ENCODE peak calls at places on chromosomes 6 and 20, in eight cellular contexts. M is foreskin fibroblast, U is Calu3, A is BJ, V is spleen, Q is B cell, H is epithelial cell of esophagus, P is GM12865. Y is an unnamed sample.

GRCh38 chr6:72245565-72245964 is 359.2 kb downstream of the RIMS1 start:
- DNase-seq in M (no peak), U (no peak), A (peak; percentile 12), V (no peak), Q (no peak), H (peak; percentile 1), P (no peak), Y (no peak)

GRCh38 chr20:43941476-43942212 is 27.0 kb downstream of the TOX2 start:
- DNase-seq in M (no peak), U (no peak), A (no peak), V (no peak), Q (no peak), H (peak; percentile 66), P (peak; percentile 47), Y (peak; percentile 53)

GRCh38 chr6:39251406-39251805 is 22.1 kb upstream of the KCNK5 start:
- DNase-seq in M (no peak), U (no peak), A (no peak), V (peak; percentile 15), Q (no peak), H (peak; percentile 21), P (no peak), Y (no peak)

GRCh38 chr6:146871613-146872465 is 273.1 kb downstream of the ADGB start:
- DNase-seq in M (no peak), U (peak; percentile 21), A (peak; percentile 70), V (no peak), Q (no peak), H (no peak), P (no peak), Y (no peak)

GRCh38 chr20:34895465-34895864 is 19.1 kb downstream of the ACSS2 start:
- DNase-seq in M (no peak), U (no peak), A (no peak), V (no peak), Q (no peak), H (no peak), P (no peak), Y (no peak)

GRCh38 chr6:37007340-37008043 is 2.0 kb downstream of the FGD2 start:
- DNase-seq in M (no peak), U (no peak), A (no peak), V (no peak), Q (peak; percentile 72), H (no peak), P (peak; percentile 78), Y (peak; percentile 26)

GRCh38 chr6:108565091-108565766 is 4.5 kb downstream of the FOXO3 start:
- DNase-seq in M (no peak), U (no peak), A (no peak), V (no peak), Q (peak; percentile 74), H (peak; percentile 52), P (peak; percentile 89), Y (peak; percentile 63)

GRCh38 chr20:24871429-24872213 is 77.4 kb upstream of the CST7 start:
- DNase-seq in M (no peak), U (no peak), A (no peak), V (no peak), Q (no peak), H (no peak), P (no peak), Y (no peak)

DNA sequence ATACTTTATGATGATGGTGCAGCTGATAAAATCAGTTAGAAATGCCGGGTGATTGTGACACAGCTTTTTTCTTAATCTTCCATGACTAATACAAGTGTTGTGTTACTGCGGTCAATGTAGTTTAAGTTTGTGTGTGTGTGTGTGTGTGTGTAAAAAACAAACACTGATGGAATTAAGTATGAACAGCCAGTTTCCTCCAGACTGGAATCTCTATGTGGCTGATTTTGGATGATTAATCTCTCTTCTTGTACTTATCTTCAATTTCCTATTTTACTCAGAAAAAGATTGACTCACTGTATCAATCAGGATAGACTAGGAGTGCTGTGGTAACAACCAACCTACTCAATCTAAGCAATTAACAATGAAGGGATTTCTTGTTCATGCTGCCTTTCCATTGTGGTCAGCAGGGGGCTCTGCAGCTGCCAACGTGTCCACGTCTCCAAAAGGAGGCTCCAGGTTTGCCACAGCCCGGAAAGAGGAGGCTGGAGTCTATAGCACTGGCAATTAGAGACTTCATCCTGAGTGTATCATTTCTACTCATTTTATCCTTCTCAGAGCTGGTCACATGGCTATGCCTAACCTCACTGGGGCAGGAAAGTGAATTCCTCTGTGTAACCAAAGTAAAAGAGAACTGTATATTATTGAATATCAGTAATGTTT is 107.7 kb downstream of the CD109 start:
- DNase-seq in M (peak; percentile 89), U (peak; percentile 67), A (peak; percentile 95), V (no peak), Q (no peak), H (peak; percentile 84), P (peak; percentile 11), Y (no peak)
- TF ChIP-seq CTCF in M (peak; percentile 67), U (peak; percentile 56), A (peak; percentile 67), V (no peak), Q (no peak), H (peak; percentile 53), P (peak; percentile 24), Y (peak; percentile 34)

GRCh38 chr20:33160681-33161080 is 7.3 kb upstream of the BPIFA2 start:
- DNase-seq in M (no peak), U (no peak), A (no peak), V (no peak), Q (no peak), H (no peak), P (no peak), Y (no peak)

GRCh38 chr20:33162313-33162712 is 5.6 kb upstream of the BPIFA2 start:
- DNase-seq in M (no peak), U (no peak), A (no peak), V (no peak), Q (no peak), H (no peak), P (no peak), Y (no peak)

GRCh38 chr20:33159713-33160112 is 8.2 kb upstream of the BPIFA2 start:
- DNase-seq in M (no peak), U (no peak), A (no peak), V (no peak), Q (no peak), H (no peak), P (no peak), Y (no peak)

GRCh38 chr20:33162753-33163152 is 5.2 kb upstream of the BPIFA2 start:
- DNase-seq in M (no peak), U (no peak), A (no peak), V (no peak), Q (no peak), H (no peak), P (peak; percentile 17), Y (no peak)

GRCh38 chr20:33158637-33159385 is 9.1 kb upstream of the BPIFA2 start:
- DNase-seq in M (no peak), U (no peak), A (no peak), V (no peak), Q (no peak), H (no peak), P (no peak), Y (no peak)
- TF ChIP-seq CTCF in M (no peak), U (no peak), A (no peak), V (no peak), Q (no peak), H (no peak), P (no peak), Y (no peak)

DNA sequence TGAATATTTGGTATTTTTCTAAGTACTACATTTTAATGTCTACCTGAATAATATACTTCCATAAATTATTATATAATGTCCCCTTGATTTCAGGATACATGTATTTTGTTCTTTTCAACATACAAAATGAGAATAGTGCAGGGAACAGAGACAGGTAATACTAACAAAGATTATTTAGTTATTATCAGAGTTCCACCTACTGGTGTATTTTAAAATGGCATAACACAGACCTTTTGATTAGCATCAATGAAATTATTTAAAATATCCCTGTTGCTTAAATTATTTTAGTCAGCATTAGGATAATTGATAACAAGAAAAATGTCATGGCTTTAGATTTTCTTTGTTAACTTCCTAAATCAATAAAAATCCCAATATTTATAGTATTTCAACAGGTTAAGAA is 184.0 kb downstream of the PRDM13 start:
- DNase-seq in M (no peak), U (no peak), A (no peak), V (no peak), Q (no peak), H (no peak), P (no peak), Y (no peak)
- TF ChIP-seq CTCF in M (no peak), U (peak; percentile 26), A (no peak), V (no peak), Q (peak; percentile 21), H (no peak), P (peak; percentile 2), Y (no peak)

GRCh38 chr6:120493483-120493882 is 840.8 kb downstream of the TBC1D32 start:
- DNase-seq in M (no peak), U (no peak), A (no peak), V (no peak), Q (no peak), H (no peak), P (no peak), Y (no peak)

DNA sequence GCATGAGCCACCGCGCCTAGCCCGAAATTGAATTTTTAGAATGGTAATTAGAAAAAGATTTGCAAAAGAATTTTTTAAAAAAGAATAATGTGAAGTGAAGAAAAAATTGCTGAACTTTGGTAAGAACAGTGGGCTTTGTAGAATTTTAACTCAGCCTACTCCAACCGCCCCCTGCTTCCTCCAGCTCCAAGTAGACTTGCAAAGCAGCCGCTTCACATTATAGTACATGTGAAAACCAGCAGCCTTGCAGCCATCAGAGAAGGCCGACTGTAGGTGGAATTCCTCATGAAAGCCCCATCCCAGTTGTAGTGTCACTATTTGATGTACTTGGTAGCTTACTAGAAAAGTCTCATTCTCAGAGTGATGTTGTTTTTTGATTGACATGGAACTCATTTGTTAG is 835.6 kb downstream of the TBC1D32 start:
- DNase-seq in M (no peak), U (no peak), A (no peak), V (no peak), Q (no peak), H (no peak), P (no peak), Y (no peak)
- TF ChIP-seq CTCF in M (no peak), U (no peak), A (no peak), V (no peak), Q (no peak), H (no peak), P (no peak), Y (no peak)

DNA sequence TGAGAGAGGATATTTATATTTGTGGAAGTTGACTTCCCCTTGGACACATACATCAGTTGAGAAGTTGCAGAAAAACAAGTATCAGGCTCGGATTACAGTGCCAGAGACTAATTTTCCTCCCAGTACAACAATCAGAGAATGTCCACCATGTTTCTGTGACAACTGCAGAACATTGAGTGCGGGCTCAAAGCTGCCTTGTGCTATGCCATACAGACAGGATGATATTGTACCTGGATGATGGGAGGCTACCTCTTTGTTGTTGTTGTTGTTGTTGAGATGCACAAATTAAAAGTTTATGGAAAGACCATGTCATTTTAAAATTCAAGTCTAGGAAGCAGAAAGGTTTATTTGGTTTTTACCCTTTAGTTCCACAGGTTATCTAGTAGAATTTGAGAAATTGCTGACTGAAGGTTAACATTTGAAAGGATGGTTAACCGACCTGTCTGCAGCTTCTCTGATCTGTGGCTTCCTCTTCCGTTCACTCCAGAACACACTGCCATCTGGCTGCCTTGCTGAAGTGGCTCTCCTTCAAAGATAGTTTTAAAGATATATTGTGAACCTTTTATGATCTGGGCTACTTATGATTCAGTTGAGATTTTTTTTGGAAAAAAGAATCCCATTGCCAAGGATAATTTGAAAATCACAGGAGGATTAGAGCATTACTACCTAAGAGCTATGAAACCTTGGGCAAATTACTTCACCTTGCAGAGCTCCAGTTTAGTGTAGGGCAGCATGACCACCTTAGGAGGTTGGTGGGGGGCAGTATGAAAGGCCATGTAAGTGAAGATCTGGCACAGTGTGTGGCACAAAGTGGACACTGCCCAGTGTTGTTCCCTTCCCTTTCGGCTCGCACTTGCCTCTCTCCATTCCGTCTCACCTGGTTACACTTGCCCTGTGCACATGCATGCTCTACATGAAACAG is 15.9 kb downstream of the TMEM200A start:
- DNase-seq in M (no peak), U (no peak), A (no peak), V (peak; percentile 50), Q (no peak), H (no peak), P (peak; percentile 51), Y (no peak)
- TF ChIP-seq CTCF in M (no peak), U (no peak), A (no peak), V (peak; percentile 19), Q (no peak), H (no peak), P (peak; percentile 13), Y (peak; percentile 12)

Y was measured in GM20000.